ENCODE peak calls at places on chromosomes 5 and 9, in eight cellular contexts. G is AG10803; B is neural progenitor cell; V is hepatocyte; Q is SHP77; Z is stimulated activated CD4-positive, alpha-beta T cell treated with anti-CD3 and anti-CD28 coated beads, Interleukin-2, amount 100 ng/mL, for 24 hours; D is activated CD4-positive, alpha-beta T cell treated with anti-CD3 and anti-CD28 coated beads for 1 hour; M is natural killer cell. O is an unnamed sample.

GRCh38 chr5:122547219-122547618 is 227.7 kb upstream of the SNX2 start:
- DNase-seq in G (no peak), B (no peak), D (no peak), Q (no peak), V (no peak), M (no peak), Z (no peak), O (no peak)

GRCh38 chr9:132597073-132597775 is 14.8 kb downstream of the BARHL1 start:
- DNase-seq in D (no peak), V (no peak), B (no peak), M (no peak), Q (no peak), Z (no peak), G (no peak), O (no peak)

GRCh38 chr5:107554776-107555424 is 115.8 kb downstream of the EFNA5 start:
- DNase-seq in B (no peak), Q (peak; percentile 8), M (no peak), D (no peak), G (no peak), Z (no peak), V (no peak), O (no peak)

GRCh38 chr5:9194509-9194908 is 351.4 kb downstream of the SEMA5A start:
- DNase-seq in D (no peak), B (no peak), M (no peak), Z (no peak), G (peak; percentile 89), Q (no peak), V (no peak), O (no peak)

GRCh38 chr5:132425009-132425937 is 55.8 kb downstream of the SLC22A5 start:
- DNase-seq in Q (no peak), Z (peak; percentile 66), D (peak; percentile 55), B (no peak), M (peak; percentile 53), G (peak; percentile 87), V (peak; percentile 10), O (no peak)

GRCh38 chr5:50595199-50595598 is 71.2 kb upstream of the PARP8 start:
- DNase-seq in V (no peak), M (no peak), D (no peak), G (peak; percentile 85), Q (no peak), Z (no peak), B (no peak), O (no peak)

GRCh38 chr5:73969195-73970059 is 343.4 kb downstream of the ARHGEF28 start:
- DNase-seq in G (no peak), V (no peak), Z (no peak), D (no peak), Q (no peak), B (no peak), M (no peak), O (no peak)

GRCh38 chr5:143233020-143233419 is 170.5 kb downstream of the NR3C1 start:
- DNase-seq in D (no peak), Q (no peak), B (no peak), Z (no peak), M (no peak), G (peak; percentile 74), V (no peak), O (no peak)

GRCh38 chr9:115234094-115234493 is 116.1 kb upstream of the TNC start:
- DNase-seq in B (no peak), Q (no peak), Z (no peak), V (peak; percentile 19), M (no peak), D (no peak), G (peak; percentile 92), O (no peak)

GRCh38 chr9:116506685-116507084 is 180.4 kb upstream of the TRIM32 start:
- DNase-seq in B (no peak), D (no peak), M (no peak), Q (no peak), V (no peak), Z (no peak), G (no peak), O (no peak)

GRCh38 chr9:133759146-133759900 is 21.2 kb upstream of the SARDH start:
- DNase-seq in Z (no peak), V (peak; percentile 3), M (peak; percentile 4), B (no peak), G (no peak), D (no peak), Q (no peak), O (no peak)

GRCh38 chr9:76887003-76887821 is 18.7 kb downstream of the PRUNE2 start:
- DNase-seq in M (no peak), Z (no peak), G (peak; percentile 51), B (no peak), V (peak; percentile 38), Q (no peak), D (no peak), O (no peak)

GRCh38 chr5:112228672-112229071 is 190.4 kb downstream of the EPB41L4A start:
- DNase-seq in B (no peak), Z (no peak), V (peak; percentile 35), D (no peak), Q (no peak), M (no peak), G (peak; percentile 67), O (peak; percentile 32)

GRCh38 chr5:103657301-103657700 is 94.7 kb upstream of the NUDT12 start:
- DNase-seq in G (no peak), V (no peak), D (no peak), Z (no peak), B (no peak), Q (no peak), M (no peak), O (no peak)

GRCh38 chr5:171492781-171493180 is 73.3 kb downstream of the FGF18 start:
- DNase-seq in Z (no peak), Q (no peak), V (no peak), M (no peak), D (no peak), B (no peak), G (no peak), O (no peak)

GRCh38 chr5:181189363-181189961 is 15.5 kb downstream of the TRIM7 start:
- DNase-seq in Z (peak; percentile 67), D (peak; percentile 40), G (peak; percentile 28), Q (no peak), B (peak; percentile 52), V (peak; percentile 48), M (peak; percentile 44), O (no peak)

GRCh38 chr5:81750308-81751008 is 439 bp downstream of the SSBP2 start:
- DNase-seq in Z (peak; percentile 29), B (peak; percentile 56), D (no peak), M (peak; percentile 49), G (no peak), V (peak; percentile 67), Q (no peak), O (no peak)

GRCh38 chr9:110555971-110556370 is 23.6 kb downstream of the SVEP1 start:
- DNase-seq in D (no peak), G (peak; percentile 97), Q (no peak), Z (no peak), V (peak; percentile 40), B (no peak), M (no peak), O (peak; percentile 80)

GRCh38 chr9:123081824-123082223 is 48.4 kb downstream of the GPR21 start:
- DNase-seq in V (no peak), M (no peak), Z (no peak), D (no peak), B (peak; percentile 54), G (peak; percentile 62), Q (no peak), O (no peak)

GRCh38 chr9:19481971-19482404 is 73.2 kb downstream of the ACER2 start:
- DNase-seq in Z (no peak), M (no peak), D (no peak), V (no peak), B (no peak), G (no peak), Q (no peak), O (no peak)